ENCODE peak calls at places on chromosomes 11 and 22, in seven cellular contexts. G is cardiac muscle cell; N is T-helper 17 cell; E is body of pancreas; M is stimulated activated CD8-positive, alpha-beta memory T cell treated with anti-CD3 and anti-CD28 coated beads, Interleukin-4, amount 100 ng/mL, for 1 hour; J is HTR-8/SVneo; C is thoracic aorta. K is an unnamed sample.

GRCh38 chr11:18704698-18705097 is 6.1 kb downstream of the TMEM86A start:
- DNase-seq in G (peak), N (no peak), E (no peak), M (no peak), J (no peak), C (no peak), K (no peak)

GRCh38 chr11:1660025-1660867 is 30.7 kb downstream of the KRTAP5-5 start:
- DNase-seq in G (no peak), N (no peak), E (no peak), M (no peak), J (no peak), C (no peak), K (no peak)

GRCh38 chr11:78083036-78083435 is 3.4 kb upstream of the NDUFC2 start:
- DNase-seq in G (peak), N (no peak), E (no peak), M (no peak), J (no peak), C (no peak), K (no peak)

GRCh38 chr11:72591023-72591422 is 83.2 kb downstream of the PDE2A start:
- DNase-seq in G (no peak), N (no peak), E (no peak), M (no peak), J (no peak), C (no peak), K (no peak)

GRCh38 chr11:112412383-112412782 is 151.7 kb upstream of the PLET1 start:
- DNase-seq in G (no peak), N (no peak), E (no peak), M (no peak), J (no peak), C (no peak), K (no peak)

GRCh38 chr22:28716686-28717085 is 24.9 kb downstream of the CHEK2 start:
- DNase-seq in G (no peak), N (no peak), E (no peak), M (no peak), J (no peak), C (no peak), K (no peak)

GRCh38 chr11:111253630-111254029 is 8.1 kb downstream of the POU2AF2 start:
- DNase-seq in G (no peak), N (no peak), E (no peak), M (no peak), J (no peak), C (no peak), K (no peak)

GRCh38 chr22:19631899-19632670 is 82.2 kb upstream of the SEPTIN5 start:
- DNase-seq in G (peak), N (no peak), E (no peak), M (no peak), J (peak), C (no peak), K (no peak)

GRCh38 chr11:102293873-102294601 is 23.2 kb upstream of the BIRC3 start:
- DNase-seq in G (peak), N (no peak), E (no peak), M (no peak), J (peak), C (no peak), K (no peak)

GRCh38 chr11:34302046-34302921 is 55.5 kb downstream of the ABTB2 start:
- DNase-seq in G (peak), N (no peak), E (no peak), M (no peak), J (peak), C (no peak), K (no peak)

GRCh38 chr22:38072322-38073149 is 11.4 kb downstream of the SLC16A8 start:
- DNase-seq in G (no peak), N (no peak), E (no peak), M (no peak), J (no peak), C (no peak), K (no peak)

GRCh38 chr11:74090701-74091100 is 80.1 kb downstream of the C2CD3 start:
- DNase-seq in G (peak), N (no peak), E (no peak), M (no peak), J (no peak), C (no peak), K (no peak)

GRCh38 chr11:11263238-11264030 is 89.6 kb downstream of the CSNK2A3 start:
- DNase-seq in G (peak), N (no peak), E (no peak), M (no peak), J (no peak), C (no peak), K (peak)

GRCh38 chr11:113971506-113972195 is 3.3 kb upstream of the HTR3A start:
- DNase-seq in G (no peak), N (no peak), E (no peak), M (no peak), J (no peak), C (no peak), K (no peak)

GRCh38 chr22:35643991-35644390 is 4.3 kb upstream of the APOL6 start:
- DNase-seq in G (no peak), N (no peak), E (no peak), M (no peak), J (no peak), C (no peak), K (no peak)

GRCh38 chr11:119236490-119236889 is 30.4 kb downstream of the CBL start:
- DNase-seq in G (peak), N (no peak), E (no peak), M (no peak), J (no peak), C (no peak), K (no peak)

GRCh38 chr11:96221244-96222070 is 121.5 kb downstream of the MAML2 start:
- DNase-seq in G (no peak), N (no peak), E (no peak), M (no peak), J (no peak), C (no peak), K (no peak)

GRCh38 chr22:24975813-24976341 is 23.4 kb downstream of the KIAA1671 start:
- DNase-seq in G (peak), N (no peak), E (no peak), M (no peak), J (no peak), C (no peak), K (no peak)